ENCODE peak calls at places on chromosomes 3 and 15, in five cellular contexts. Q, M, Y, W and J are unnamed samples.

GRCh38 chr3:4687167-4687566 is 194.0 kb downstream of the ITPR1 start:
- DNase-seq in Q (no peak), M (no peak), Y (no peak), W (no peak), J (no peak)

GRCh38 chr15:25947336-25948080 is 84.4 kb upstream of the ATP10A start:
- DNase-seq in Q (peak; percentile 77), M (peak; percentile 59), Y (no peak), W (no peak), J (no peak)

GRCh38 chr3:124731760-124732159 is 1.5 kb downstream of the UMPS start:
- DNase-seq in Q (no peak), M (no peak), Y (no peak), W (no peak), J (no peak)

GRCh38 chr15:42736178-42736792 is 643 bp downstream of the CDAN1 start:
- DNase-seq in Q (no peak), M (peak; percentile 43), Y (peak; percentile 37), W (no peak), J (no peak)

GRCh38 chr15:33150516-33150915 is 44.0 kb downstream of the FMN1 start:
- DNase-seq in Q (no peak), M (no peak), Y (no peak), W (no peak), J (no peak)

GRCh38 chr15:67190813-67191212 is 63.6 kb downstream of the AAGAB start:
- DNase-seq in Q (no peak), M (no peak), Y (no peak), W (no peak), J (no peak)

GRCh38 chr3:146065573-146066006 is 95.4 kb downstream of the PLOD2 start:
- DNase-seq in Q (peak; percentile 30), M (peak; percentile 76), Y (peak; percentile 22), W (no peak), J (peak; percentile 71)

GRCh38 chr3:71831599-71831998 is 46.7 kb upstream of the PROK2 start:
- DNase-seq in Q (no peak), M (no peak), Y (no peak), W (no peak), J (no peak)

GRCh38 chr3:69696365-69696764 is 42.9 kb upstream of the MITF start:
- DNase-seq in Q (no peak), M (peak; percentile 19), Y (no peak), W (no peak), J (no peak)

GRCh38 chr15:29259233-29259632 is 10.4 kb downstream of the NSMCE3 start:
- DNase-seq in Q (no peak), M (peak; percentile 56), Y (no peak), W (no peak), J (no peak)

GRCh38 chr15:83068054-83068453 is 1.0 kb upstream of the BTBD1 start:
- DNase-seq in Q (no peak), M (no peak), Y (no peak), W (no peak), J (no peak)

GRCh38 chr15:51750942-51751686 is at the start of gene TMOD2:
- DNase-seq in Q (peak; percentile 14), M (peak; percentile 81), Y (peak; percentile 55), W (peak; percentile 45), J (no peak)

GRCh38 chr3:19147905-19148767 is at the start of gene KCNH8:
- DNase-seq in Q (no peak), M (peak; percentile 80), Y (peak; percentile 25), W (peak; percentile 49), J (no peak)